ENCODE peak calls at places on chromosomes 7 and 10, in five cellular contexts. U is uterus; Z is Peyer's patch; W is lung; T is naive thymus-derived CD4-positive, alpha-beta T cell. X is an unnamed sample.

GRCh38 chr7:80493121-80493849 is 18.6 kb downstream of the GNAT3 start:
- DNase-seq in Z (no peak), T (no peak), W (no peak), U (no peak), X (no peak)

GRCh38 chr7:16422100-16422430 is 727 bp upstream of the CRPPA start:
- DNase-seq in Z (no peak), T (no peak), U (no peak), W (no peak), X (no peak)

GRCh38 chr7:23347682-23348180 is 48.6 kb downstream of the MALSU1 start:
- DNase-seq in T (no peak), Z (no peak), W (no peak), U (no peak), X (no peak)

GRCh38 chr7:279821-280220 is 10.1 kb upstream of the FOXL3 start:
- DNase-seq in W (no peak), Z (no peak), T (no peak), U (no peak), X (no peak)

GRCh38 chr10:12333382-12334185 is 15.8 kb upstream of the CAMK1D start:
- DNase-seq in U (peak; percentile 62), W (peak; percentile 54), Z (peak; percentile 42), T (no peak), X (peak; percentile 80)

GRCh38 chr10:88960854-88961253 is 8.3 kb upstream of the ACTA2 start:
- DNase-seq in W (no peak), Z (no peak), U (no peak), T (no peak), X (no peak)

GRCh38 chr7:867001-867405 is 9.4 kb upstream of the GET4 start:
- DNase-seq in Z (no peak), U (peak; percentile 81), T (no peak), W (no peak), X (peak; percentile 63)

GRCh38 chr7:73978681-73979563 is 49.1 kb upstream of the ELN start:
- DNase-seq in U (peak; percentile 41), T (no peak), W (no peak), Z (no peak), X (peak; percentile 77)

GRCh38 chr7:102175423-102176170 is 111.1 kb upstream of the SH2B2 start:
- DNase-seq in Z (no peak), W (no peak), T (no peak), U (peak; percentile 65), X (no peak)

GRCh38 chr7:150337659-150338081 is 3.8 kb downstream of the RARRES2 start:
- DNase-seq in W (no peak), T (no peak), U (no peak), Z (no peak), X (no peak)

GRCh38 chr10:126133906-126134703 is 237.7 kb downstream of the FANK1 start:
- DNase-seq in W (no peak), Z (no peak), T (no peak), U (no peak), X (no peak)

GRCh38 chr10:80453715-80454525 is at the start of gene TSPAN14:
- DNase-seq in Z (peak; percentile 83), T (peak; percentile 83), W (peak; percentile 81), U (peak; percentile 89), X (peak; percentile 91)

GRCh38 chr10:17100586-17100985 is 29.0 kb downstream of the CUBN start:
- DNase-seq in U (no peak), T (no peak), W (no peak), Z (no peak), X (no peak)

GRCh38 chr7:5607958-5608656 is 173.4 kb downstream of the RNF216 start:
- DNase-seq in Z (no peak), W (no peak), T (no peak), U (no peak), X (no peak)

GRCh38 chr10:6101181-6101580 is 12.3 kb downstream of the RBM17 start:
- DNase-seq in T (no peak), Z (no peak), U (no peak), W (no peak), X (no peak)

GRCh38 chr10:21427804-21428481 is 97.5 kb downstream of the SKIDA1 start:
- DNase-seq in W (no peak), Z (no peak), T (no peak), U (no peak), X (no peak)

GRCh38 chr7:82950436-82950835 is 212.2 kb downstream of the PCLO start:
- DNase-seq in Z (no peak), T (no peak), U (no peak), W (no peak), X (no peak)

GRCh38 chr7:27491534-27491933 is 171.1 kb downstream of the HIBADH start:
- DNase-seq in T (no peak), W (no peak), U (no peak), Z (no peak), X (no peak)

GRCh38 chr7:63927261-63927660 is 71.4 kb upstream of the ZNF722 start:
- DNase-seq in W (no peak), Z (no peak), U (no peak), T (no peak), X (peak; percentile 46)

GRCh38 chr10:48523212-48523819 is 81.6 kb downstream of the ARHGAP22 start:
- DNase-seq in W (peak; percentile 46), Z (no peak), T (peak; percentile 19), U (peak; percentile 73), X (peak; percentile 78)

GRCh38 chr10:105757302-105757701 is 1116.2 kb downstream of the SORCS3 start:
- DNase-seq in Z (no peak), U (no peak), W (no peak), T (no peak), X (no peak)

GRCh38 chr7:50119815-50120637 is 27.0 kb upstream of the ZPBP start:
- DNase-seq in Z (no peak), U (no peak), W (no peak), T (peak; percentile 37), X (no peak)

GRCh38 chr7:96449094-96449493 is 127.2 kb upstream of the SLC25A13 start:
- DNase-seq in Z (no peak), U (no peak), W (no peak), T (no peak), X (no peak)

GRCh38 chr10:94405406-94405805 is 3.1 kb downstream of the TBC1D12 start:
- DNase-seq in T (no peak), W (no peak), Z (no peak), U (no peak), X (no peak)

GRCh38 chr10:2589226-2589625 is 478.1 kb upstream of the PFKP start:
- DNase-seq in U (no peak), Z (no peak), T (no peak), W (no peak), X (no peak)

GRCh38 chr7:27640914-27641570 is 21.6 kb downstream of the HIBADH start:
- DNase-seq in W (no peak), U (no peak), T (no peak), Z (no peak), X (peak; percentile 24)

GRCh38 chr7:148722340-148723165 is 23.9 kb downstream of the CUL1 start:
- DNase-seq in W (no peak), T (no peak), Z (no peak), U (no peak), X (peak; percentile 51)
- H3K4me1 ChIP-seq in W (peaks cover 21% of the 10 kb centered on the region), T (peaks cover 68% of the 10 kb centered on the region), Z (peaks cover 23% of the 10 kb centered on the region), U (peaks cover 8% of the 10 kb centered on the region), X (peaks cover 25% of the 10 kb centered on the region)

GRCh38 chr7:44460325-44460724 is 30.1 kb downstream of the NUDCD3 start:
- DNase-seq in T (peak; percentile 37), U (no peak), W (no peak), Z (peak; percentile 73), X (no peak)
- H3K4me3 ChIP-seq in T (peak overlapping the region; percentile 28), U (no peak overlapping the region), W (no peak overlapping the region), Z (no peak overlapping the region), X (no peak overlapping the region)

GRCh38 chr7:155962968-155963300 is 150.7 kb upstream of the SHH start:
- DNase-seq in T (no peak), Z (no peak), W (no peak), U (no peak), X (no peak)
- H3K4me1 ChIP-seq in T (no peaks in the 10 kb centered on the region), Z (peaks cover 15% of the 10 kb centered on the region), W (no peaks in the 10 kb centered on the region), U (no peaks in the 10 kb centered on the region), X (no peaks in the 10 kb centered on the region)

DNA sequence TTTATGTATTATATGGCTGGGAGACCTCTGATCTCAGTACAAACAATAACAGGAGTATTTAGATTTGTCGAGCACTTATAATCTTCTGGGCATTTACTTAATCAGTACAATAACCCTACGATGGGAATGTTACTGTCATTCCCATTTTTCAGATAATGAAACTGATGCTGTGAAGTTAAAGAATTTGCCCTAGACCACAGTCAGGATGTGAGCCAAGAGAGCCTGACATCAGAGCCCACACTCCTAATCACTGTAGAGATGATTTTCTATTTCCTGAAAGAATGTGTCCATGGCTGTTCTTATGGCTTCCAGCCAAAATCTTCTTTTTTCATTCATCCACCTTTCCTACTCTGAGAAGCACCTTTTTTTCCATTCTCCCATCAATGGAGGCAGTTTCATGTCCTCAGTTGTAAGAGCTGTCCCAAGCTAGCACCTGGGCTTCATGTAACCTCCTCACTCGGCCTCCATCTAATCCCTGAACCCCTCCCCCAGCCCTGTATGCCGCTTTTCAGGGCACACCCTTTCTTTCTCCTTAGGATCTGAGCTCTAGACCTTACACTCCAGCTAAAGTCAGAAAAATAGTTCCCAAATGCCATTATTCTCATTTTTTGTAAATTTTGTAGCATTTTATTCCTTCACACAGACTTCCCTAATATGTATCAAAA is 12.2 kb upstream of the CAV1 start:
- DNase-seq in Z (no peak), T (no peak), U (no peak), W (no peak), X (no peak)
- H3K4me3 ChIP-seq in Z (peak overlapping the region; percentile 46), T (peak overlapping the region; percentile 53), U (no peak overlapping the region), W (no peak overlapping the region), X (peak overlapping the region; percentile 56)